ENCODE peak calls at places on chromosome 13, in four cellular contexts. G, Z, M and C are unnamed samples.
A peak's percentile ranks its signal among the peaks of the same experiment; 100 is the strongest.

GRCh38 chr13:97359181-97360057 is 74.5 kb upstream of the RAP2A start:
- DNase-seq in M (peak; percentile 61), Z (no peak), G (peak; percentile 85), C (peak; percentile 92)

GRCh38 chr13:83220241-83220640 is 662.0 kb downstream of the SLITRK1 start:
- DNase-seq in Z (no peak), G (no peak), M (no peak), C (peak; percentile 51)

GRCh38 chr13:114064516-114065140 is 67.8 kb downstream of the RASA3 start:
- DNase-seq in G (no peak), M (no peak), Z (no peak), C (peak; percentile 40)

GRCh38 chr13:81425286-81425685 is 1084.4 kb upstream of the SPRY2 start:
- DNase-seq in M (no peak), G (no peak), Z (no peak), C (no peak)

GRCh38 chr13:40657307-40657706 is 9.1 kb downstream of the FOXO1 start:
- DNase-seq in G (no peak), M (no peak), Z (no peak), C (no peak)

GRCh38 chr13:113947321-113948033 is 26.4 kb downstream of the C13orf46 start:
- DNase-seq in Z (no peak), G (peak; percentile 34), M (peak; percentile 49), C (peak; percentile 43)

GRCh38 chr13:39571502-39572092 is 31.4 kb downstream of the LHFPL6 start:
- DNase-seq in Z (no peak), G (no peak), M (no peak), C (no peak)

GRCh38 chr13:109275848-109276247 is 510.5 kb downstream of the IRS2 start:
- DNase-seq in G (peak; percentile 61), Z (no peak), M (peak; percentile 51), C (no peak)

GRCh38 chr13:42814868-42815267 is 33.5 kb downstream of the FAM216B start:
- DNase-seq in G (no peak), Z (no peak), M (no peak), C (peak; percentile 94)

DNA sequence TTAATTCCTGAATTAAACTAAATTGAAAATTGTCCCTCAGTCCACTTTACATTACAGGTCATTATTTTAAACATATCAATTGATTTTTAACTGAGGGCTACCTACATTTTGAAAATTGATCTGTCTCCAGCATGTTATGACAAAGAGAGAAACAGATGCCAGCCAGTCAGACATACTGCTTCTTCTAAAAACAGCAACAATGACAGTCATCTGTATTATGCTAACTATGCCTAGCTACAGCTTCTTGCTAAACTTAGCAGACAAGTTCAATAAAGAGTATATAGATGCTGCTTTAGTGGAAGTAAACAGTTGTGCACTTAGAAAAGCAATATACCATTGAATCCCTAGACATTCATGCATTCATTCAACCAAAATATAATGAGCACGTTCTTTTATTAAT is 48.6 kb upstream of the EEF1AKMT1 start:
- DNase-seq in M (no peak), G (no peak), Z (no peak), C (no peak)
- H4K5ac ChIP-seq in M (no peak overlapping the region), G (no peak overlapping the region), Z (no peak overlapping the region), C (no peak overlapping the region)

DNA sequence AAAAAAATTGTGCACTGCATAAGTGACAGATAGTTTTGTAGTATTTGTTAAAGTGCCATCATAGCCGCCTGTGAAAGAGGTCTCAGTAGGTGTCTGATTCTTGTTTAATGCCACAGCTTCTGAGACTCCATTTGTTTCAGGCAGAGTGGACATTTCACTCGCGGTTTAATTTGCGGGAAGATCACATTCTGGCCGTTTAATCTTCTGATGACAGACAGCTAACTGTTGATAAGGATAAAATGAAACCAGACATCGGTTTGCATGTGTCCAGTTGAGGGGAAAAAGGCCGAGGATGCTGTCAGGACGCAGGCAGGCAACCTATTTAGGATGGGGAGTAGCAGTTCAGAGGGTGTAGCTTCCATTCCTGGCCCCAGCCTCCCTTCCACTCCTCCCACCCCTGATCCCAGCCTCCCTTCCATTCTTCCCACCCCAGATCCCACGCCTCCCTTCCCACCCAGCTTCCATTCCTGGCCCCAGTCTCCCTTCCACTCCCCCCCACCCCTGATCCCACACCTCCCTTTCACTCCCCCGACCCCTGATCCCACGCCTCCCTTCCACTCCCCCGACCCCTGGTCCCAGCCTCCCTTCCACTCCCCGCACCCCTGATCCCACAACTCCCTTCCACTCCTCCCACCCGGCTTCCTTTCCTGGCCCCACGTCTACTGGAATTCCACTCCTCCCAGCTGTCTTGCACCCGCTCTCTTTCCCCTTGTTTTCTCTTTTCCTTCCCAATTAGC is 23.8 kb downstream of the ATP11A start:
- DNase-seq in M (no peak), G (no peak), Z (no peak), C (no peak)
- H4K5ac ChIP-seq in M (no peak overlapping the region), G (no peak overlapping the region), Z (no peak overlapping the region), C (no peak overlapping the region)

GRCh38 chr13:25306671-25307464 is 5.4 kb downstream of the NUP58 start:
- DNase-seq in M (no peak), G (no peak), Z (no peak), C (no peak)

GRCh38 chr13:25295228-25295627 is 6.2 kb upstream of the NUP58 start:
- DNase-seq in G (no peak), Z (no peak), M (no peak), C (peak; percentile 38)

GRCh38 chr13:25301347-25302113 is at the start of gene NUP58:
- DNase-seq in M (peak; percentile 85), G (peak; percentile 94), Z (peak; percentile 85), C (peak; percentile 95)

GRCh38 chr13:25300861-25301346 is 521 bp upstream of the NUP58 start:
- DNase-seq in Z (no peak), M (peak; percentile 32), G (no peak), C (no peak)
- H4K5ac ChIP-seq in Z (peak overlapping the region; percentile 44), M (no peak overlapping the region), G (peak overlapping the region; percentile 96), C (peak overlapping the region; percentile 98)

GRCh38 chr13:75330770-75331169 is 151.2 kb downstream of the TBC1D4 start:
- DNase-seq in M (no peak), G (no peak), Z (no peak), C (no peak)

GRCh38 chr13:75329723-75330122 is 152.2 kb downstream of the TBC1D4 start:
- DNase-seq in Z (no peak), G (no peak), M (no peak), C (no peak)

GRCh38 chr13:75331792-75332349 is 150.1 kb downstream of the TBC1D4 start:
- DNase-seq in Z (no peak), G (no peak), M (no peak), C (no peak)

GRCh38 chr13:75334634-75335447 is 147.1 kb downstream of the TBC1D4 start:
- DNase-seq in M (no peak), Z (no peak), G (no peak), C (no peak)

DNA sequence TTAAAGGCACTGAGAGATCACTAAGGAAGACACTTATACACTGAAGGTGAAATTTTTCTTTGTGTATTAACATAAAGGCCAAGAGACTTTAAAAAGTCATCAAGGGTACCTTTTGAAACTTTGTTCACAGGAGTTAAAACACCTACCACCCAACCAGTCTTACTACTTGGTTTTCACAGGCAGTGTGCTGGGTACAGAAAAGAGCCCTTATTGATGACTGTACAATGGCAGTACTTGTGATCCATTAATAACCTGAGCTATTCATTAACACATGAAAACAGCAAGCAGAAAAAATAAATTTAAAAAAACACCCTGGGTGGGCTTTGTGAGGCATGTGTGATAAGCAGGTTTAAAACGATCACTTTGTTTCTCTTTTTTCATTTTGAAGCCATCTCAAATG is 148.9 kb downstream of the TBC1D4 start:
- DNase-seq in Z (no peak), G (no peak), M (no peak), C (no peak)
- H4K5ac ChIP-seq in Z (no peak overlapping the region), G (no peak overlapping the region), M (no peak overlapping the region), C (no peak overlapping the region)

GRCh38 chr13:99378985-99379734 is 72.0 kb upstream of the GPR183 start:
- DNase-seq in G (peak; percentile 74), Z (peak; percentile 35), M (peak; percentile 61), C (peak; percentile 35)

GRCh38 chr13:99379856-99380255 is 72.7 kb upstream of the GPR183 start:
- DNase-seq in G (no peak), Z (peak; percentile 10), M (no peak), C (no peak)

GRCh38 chr13:99380921-99381645 is 73.9 kb upstream of the GPR183 start:
- DNase-seq in G (no peak), Z (peak; percentile 19), M (no peak), C (peak; percentile 7)

GRCh38 chr13:99382428-99383133 is 75.4 kb upstream of the GPR183 start:
- DNase-seq in G (no peak), M (peak; percentile 22), Z (peak; percentile 37), C (no peak)

DNA sequence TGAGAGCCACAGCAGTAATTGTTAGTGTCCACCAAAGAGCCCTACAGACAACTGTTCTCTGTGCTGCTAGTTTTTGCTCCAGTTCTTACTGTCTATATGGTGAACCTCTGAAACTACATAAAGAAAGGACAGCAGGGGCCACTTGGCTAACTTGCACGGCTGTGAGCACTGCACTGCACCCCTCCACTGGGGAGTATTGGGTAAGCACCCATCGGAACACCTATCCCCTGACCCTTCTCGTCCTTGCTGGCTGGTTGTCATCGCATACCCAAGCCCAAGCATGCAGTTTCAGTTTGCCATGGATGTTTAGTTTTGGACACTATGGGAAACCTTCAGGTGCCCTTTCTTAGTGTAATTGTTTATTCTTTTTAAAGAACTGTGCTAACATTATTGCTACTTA is 73.2 kb upstream of the GPR183 start:
- DNase-seq in M (no peak), G (no peak), Z (peak; percentile 29), C (no peak)
- H4K5ac ChIP-seq in M (no peak overlapping the region), G (no peak overlapping the region), Z (no peak overlapping the region), C (no peak overlapping the region)